ENCODE peak calls at places on chromosomes 11 and 22, in five cellular contexts. R, U, P, S and C are unnamed samples.
A peak's percentile ranks its signal among the peaks of the same experiment; 100 is the strongest.

GRCh38 chr22:48937032-48937639 is 890.5 kb downstream of the BRD1 start:
- DNase-seq in R (no peak), U (no peak), P (no peak), S (no peak), C (no peak)

GRCh38 chr11:18277560-18278271 is 11.7 kb downstream of the SAA1 start:
- DNase-seq in R (no peak), U (peak; percentile 8), P (no peak), S (no peak), C (no peak)

GRCh38 chr22:47008208-47008885 is 245.9 kb downstream of the TBC1D22A start:
- DNase-seq in R (no peak), U (no peak), P (no peak), S (no peak), C (no peak)

GRCh38 chr11:76209956-76210885 is 3.9 kb upstream of the WNT11 start:
- DNase-seq in R (no peak), U (no peak), P (peak; percentile 54), S (peak; percentile 62), C (peak; percentile 70)

GRCh38 chr11:69708731-69709401 is 5.0 kb upstream of the FGF19 start:
- DNase-seq in R (no peak), U (no peak), P (peak; percentile 73), S (no peak), C (no peak)

GRCh38 chr22:46060292-46061123 is 83.5 kb upstream of the WNT7B start:
- DNase-seq in R (no peak), U (no peak), P (no peak), S (no peak), C (no peak)

GRCh38 chr11:5007561-5007960 is 12.9 kb downstream of the OR51L1 start:
- DNase-seq in R (no peak), U (peak; percentile 12), P (peak; percentile 23), S (no peak), C (no peak)

GRCh38 chr11:79244805-79245197 is 196.0 kb downstream of the TENM4 start:
- DNase-seq in R (no peak), U (no peak), P (no peak), S (no peak), C (no peak)

DNA sequence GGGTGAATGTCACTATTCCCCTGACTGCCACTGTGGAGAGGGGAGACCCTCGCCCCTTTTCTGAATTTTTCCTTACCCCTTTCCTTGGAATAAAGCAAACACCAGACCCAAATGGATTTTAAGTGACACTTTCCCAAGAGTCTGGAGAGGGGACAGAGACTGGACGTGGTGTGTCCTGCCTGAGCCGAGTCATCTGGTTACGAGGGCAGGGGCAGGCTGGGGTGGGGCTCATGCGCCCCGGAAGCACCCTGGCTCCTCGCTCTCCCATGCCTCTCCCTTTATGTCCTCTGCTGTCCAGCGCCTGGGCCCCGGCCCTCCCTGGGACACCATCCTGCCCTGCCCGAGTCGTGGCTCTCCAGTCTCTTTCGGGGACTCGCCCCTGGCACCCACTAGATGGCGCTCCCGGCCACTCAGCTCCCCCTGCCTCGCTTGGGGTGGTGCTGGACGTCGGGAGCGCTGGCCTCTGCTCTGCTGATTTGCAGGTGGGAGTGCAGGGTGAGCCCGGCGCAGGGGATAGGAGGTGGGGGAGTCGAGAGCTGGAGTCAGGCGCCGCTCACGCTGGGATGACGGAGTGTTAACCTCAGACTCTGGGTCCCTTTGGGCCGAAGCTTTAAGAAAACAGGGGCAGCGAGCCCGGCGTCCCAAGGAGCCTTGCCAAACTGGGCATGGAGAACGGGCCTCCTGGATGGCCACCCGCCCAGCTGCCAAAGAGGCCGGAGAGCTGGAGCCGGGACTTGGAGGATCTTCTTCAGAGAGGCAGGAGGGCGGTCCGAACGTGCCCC is 89.8 kb downstream of the RPS6KA4 start:
- DNase-seq in R (peak; percentile 72), U (peak; percentile 87), P (peak; percentile 91), S (peak; percentile 94), C (peak; percentile 55)
- H3K27me3 ChIP-seq in R (no peaks in the 10 kb centered on the region), U (peaks cover 5% of the 10 kb centered on the region), P (peaks cover 16% of the 10 kb centered on the region), S (no peaks in the 10 kb centered on the region), C (peaks cover 7% of the 10 kb centered on the region)

DNA sequence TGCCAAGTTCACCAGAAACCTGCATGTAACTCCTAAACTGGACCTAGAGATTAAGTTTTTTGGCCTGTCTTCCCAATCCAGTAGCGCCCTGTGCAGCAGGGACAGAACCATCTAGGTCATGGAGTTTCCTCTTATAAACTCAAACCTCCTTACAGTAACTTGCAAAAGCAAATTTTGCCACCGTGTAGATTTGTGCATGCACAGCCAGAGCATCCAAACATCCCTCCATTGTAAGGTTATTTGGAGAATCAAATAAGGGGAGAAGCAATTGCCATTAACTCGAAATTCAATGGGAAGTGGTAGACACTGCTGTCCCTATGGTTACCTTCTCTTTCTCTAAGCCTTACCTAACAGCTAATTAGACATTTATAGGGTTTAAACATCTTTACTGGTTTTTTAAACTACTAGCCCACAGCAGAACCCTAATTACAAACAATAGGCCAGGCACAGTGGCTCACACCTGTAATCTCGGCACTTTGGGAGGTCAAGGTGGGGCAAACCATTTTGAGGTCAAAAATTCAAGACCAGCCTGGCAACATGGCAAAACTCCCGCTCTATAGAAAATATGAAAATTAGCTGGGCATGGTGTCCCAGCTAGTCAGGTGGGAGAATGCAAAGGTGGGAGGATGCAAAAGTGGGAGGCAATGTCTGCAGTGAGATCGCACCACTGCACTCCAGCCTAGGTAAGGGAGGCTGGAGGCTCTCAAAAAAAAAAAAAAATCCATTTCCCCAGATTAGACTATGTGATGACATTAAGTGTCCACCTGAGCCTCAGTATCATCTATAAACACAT is 6.6 kb downstream of the HSPA8 start:
- DNase-seq in R (no peak), U (peak; percentile 42), P (no peak), S (no peak), C (no peak)
- TF ChIP-seq POLR2AphosphoS5 in R (peak; percentile 17), U (peak; percentile 55), P (no peak), S (peak; percentile 40), C (peak; percentile 40)

GRCh38 chr11:115496892-115497291 is 7.3 kb downstream of the CADM1 start:
- DNase-seq in R (no peak), U (peak; percentile 1), P (no peak), S (no peak), C (no peak)
- H3K4me2 ChIP-seq in R (no peak overlapping the region), U (no peak overlapping the region), P (peak overlapping the region; percentile 26), S (no peak overlapping the region), C (no peak overlapping the region)

GRCh38 chr11:65558785-65559509 is 788 bp upstream of the LTBP3 start:
- DNase-seq in R (no peak), U (no peak), P (no peak), S (no peak), C (peak; percentile 72)
- H3K27me3 ChIP-seq in R (no peaks in the 10 kb centered on the region), U (no peaks in the 10 kb centered on the region), P (peaks cover 57% of the 10 kb centered on the region), S (no peaks in the 10 kb centered on the region), C (no peaks in the 10 kb centered on the region)